ENCODE peak calls at places on chromosome 4, in four cellular contexts. X, A, E and N are unnamed samples.

GRCh38 chr4:5888222-5888701 is 4.6 kb downstream of the CRMP1 start:
- DNase-seq in E (no peak), X (peak; percentile 71), A (peak; percentile 89), N (no peak)

GRCh38 chr4:26204249-26204825 is 116.5 kb upstream of the RBPJ start:
- DNase-seq in A (no peak), E (no peak), X (no peak), N (no peak)

GRCh38 chr4:147368948-147369347 is 111.9 kb upstream of the EDNRA start:
- DNase-seq in A (no peak), X (no peak), E (no peak), N (no peak)

GRCh38 chr4:76607266-76607799 is 172.3 kb downstream of the SHROOM3 start:
- DNase-seq in E (no peak), A (no peak), X (peak; percentile 42), N (no peak)

GRCh38 chr4:159484049-159484448 is 381.2 kb downstream of the RAPGEF2 start:
- DNase-seq in A (no peak), X (no peak), E (no peak), N (no peak)

GRCh38 chr4:70940134-70940533 is 38.0 kb downstream of the MOB1B start:
- DNase-seq in E (no peak), X (no peak), A (peak; percentile 35), N (no peak)

GRCh38 chr4:147355849-147356248 is 125.0 kb upstream of the EDNRA start:
- DNase-seq in X (no peak), E (no peak), A (no peak), N (no peak)

GRCh38 chr4:138507527-138507926 is 265.4 kb upstream of the SLC7A11 start:
- DNase-seq in X (no peak), E (no peak), A (no peak), N (no peak)

GRCh38 chr4:24956763-24957162 is 43.9 kb upstream of the CCDC149 start:
- DNase-seq in E (no peak), X (no peak), A (no peak), N (no peak)

GRCh38 chr4:139973015-139973414 is 181.0 kb downstream of the MAML3 start:
- DNase-seq in A (no peak), X (no peak), E (no peak), N (no peak)

GRCh38 chr4:113468165-113469022 is 293.1 kb downstream of the CAMK2D start:
- DNase-seq in A (peak; percentile 96), E (peak; percentile 86), X (peak; percentile 38), N (peak; percentile 69)

GRCh38 chr4:180798016-180798574 is 1445.1 kb upstream of the TENM3 start:
- DNase-seq in X (no peak), E (no peak), A (no peak), N (no peak)

GRCh38 chr4:139560396-139561084 is 4.5 kb upstream of the SETD7 start:
- DNase-seq in X (no peak), A (peak; percentile 75), E (no peak), N (no peak)

GRCh38 chr4:70630162-70630561 is 1.6 kb downstream of the ENAM start:
- DNase-seq in X (no peak), E (no peak), A (no peak), N (no peak)

GRCh38 chr4:158722291-158722916 is 792 bp downstream of the PPID start:
- DNase-seq in A (peak; percentile 73), E (no peak), X (peak; percentile 23), N (no peak)

GRCh38 chr4:10344824-10345223 is 112.4 kb downstream of the ZNF518B start:
- DNase-seq in A (no peak), X (no peak), E (no peak), N (no peak)

GRCh38 chr4:8305851-8306361 is 36.4 kb downstream of the HTRA3 start:
- DNase-seq in A (no peak), X (no peak), E (peak; percentile 68), N (peak; percentile 62)

GRCh38 chr4:101199507-101200285 is 147.6 kb downstream of the PPP3CA start:
- DNase-seq in X (no peak), E (no peak), A (no peak), N (no peak)

GRCh38 chr4:31657859-31658258 is 937.7 kb downstream of the PCDH7 start:
- DNase-seq in A (no peak), E (no peak), X (no peak), N (no peak)

GRCh38 chr4:147398556-147398955 is 82.3 kb upstream of the EDNRA start:
- DNase-seq in A (no peak), E (no peak), X (no peak), N (no peak)

GRCh38 chr4:88818650-88819470 is 121.2 kb upstream of the NAP1L5 start:
- DNase-seq in A (peak; percentile 70), E (no peak), X (peak; percentile 24), N (no peak)

GRCh38 chr4:184280591-184281071 is 63.0 kb upstream of the ENPP6 start:
- DNase-seq in A (no peak), X (no peak), E (no peak), N (no peak)

GRCh38 chr4:177119693-177120092 is 190.0 kb upstream of the NEIL3 start:
- DNase-seq in A (no peak), E (no peak), X (no peak), N (no peak)

GRCh38 chr4:147117400-147117799 is 171.7 kb upstream of the TTC29 start:
- DNase-seq in X (no peak), E (no peak), A (peak; percentile 89), N (no peak)

DNA sequence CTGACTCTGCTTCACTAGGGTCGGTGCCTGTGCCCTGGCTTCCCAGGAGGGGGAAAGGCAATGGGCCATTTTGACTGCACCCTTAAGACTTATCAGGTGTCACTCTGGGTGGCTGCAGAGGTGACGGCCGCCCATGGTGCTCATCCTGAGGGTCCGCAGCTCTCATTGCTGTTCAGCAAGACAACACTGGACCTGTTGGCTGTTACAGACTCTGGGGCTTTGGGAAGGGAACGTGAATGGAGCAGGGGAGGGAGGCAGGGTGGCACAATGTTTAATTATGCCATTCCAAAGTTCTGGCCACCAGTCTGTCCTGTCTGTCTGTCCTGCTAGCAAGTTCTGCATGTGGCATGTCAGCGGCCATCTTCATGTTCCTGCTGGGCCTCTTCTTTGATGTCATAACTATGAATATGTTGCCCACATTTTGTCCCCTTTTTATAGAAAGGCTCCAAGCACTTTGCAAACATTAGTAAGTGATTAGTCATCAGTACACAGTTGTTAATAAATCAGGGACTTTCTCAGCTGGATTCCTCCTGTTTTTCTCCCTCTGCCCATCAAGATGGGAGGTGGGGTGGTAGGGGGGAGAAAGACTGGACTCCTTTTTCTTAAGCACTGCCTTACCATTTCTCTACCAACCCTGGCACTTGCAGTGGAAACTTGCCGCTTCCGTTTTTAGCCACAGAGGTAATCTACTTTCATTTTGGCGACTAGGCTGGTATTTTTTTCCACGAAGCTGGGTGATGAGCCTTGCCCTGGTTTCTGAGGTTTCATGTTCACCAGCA is 88.7 kb upstream of the TRIM2 start:
- DNase-seq in A (no peak), E (no peak), X (no peak), N (no peak)
- H3K4me1 ChIP-seq in A (no peaks in the 10 kb centered on the region), E (peaks cover 4% of the 10 kb centered on the region), X (no peaks in the 10 kb centered on the region), N (no peaks in the 10 kb centered on the region)

DNA sequence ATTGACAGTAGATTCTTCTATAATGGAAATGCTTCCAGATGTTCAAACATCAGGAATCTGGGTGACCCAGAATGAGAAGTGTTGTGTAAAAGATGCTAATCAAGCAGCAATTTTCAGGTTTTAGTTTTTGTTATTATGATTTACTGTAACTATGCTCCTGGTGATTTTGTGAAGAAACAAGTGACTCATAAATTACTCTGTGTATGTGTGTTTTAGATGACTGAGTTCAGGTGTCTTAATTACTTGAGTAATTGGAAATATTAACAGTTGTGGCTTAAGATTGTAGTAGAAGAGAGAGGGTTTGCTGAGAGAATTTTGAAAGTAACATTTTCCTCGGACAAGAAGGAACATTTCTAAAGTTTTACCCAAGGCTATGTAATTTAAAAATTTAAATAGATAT is 25.2 kb upstream of the TNIP3 start:
- DNase-seq in A (no peak), X (no peak), E (no peak), N (no peak)
- H3K27ac ChIP-seq in A (no peak overlapping the region), X (no peak overlapping the region), E (no peak overlapping the region), N (no peak overlapping the region)

GRCh38 chr4:54062392-54062791 is 2.0 kb downstream of the CHIC2 start:
- DNase-seq in A (no peak), X (no peak), E (no peak), N (no peak)

GRCh38 chr4:54063737-54064316 is 578 bp downstream of the CHIC2 start:
- DNase-seq in X (peak; percentile 15), E (peak; percentile 88), A (peak; percentile 62), N (peak; percentile 74)

GRCh38 chr4:54061067-54061466 is 3.3 kb downstream of the CHIC2 start:
- DNase-seq in E (no peak), A (no peak), X (no peak), N (no peak)

GRCh38 chr4:54063224-54063623 is 1.2 kb downstream of the CHIC2 start:
- DNase-seq in X (no peak), E (no peak), A (no peak), N (no peak)

GRCh38 chr4:54061873-54062272 is 2.5 kb downstream of the CHIC2 start:
- DNase-seq in A (no peak), E (no peak), X (no peak), N (no peak)
- H3K4me1 ChIP-seq in A (peaks cover 6% of the 10 kb centered on the region), E (peaks cover 12% of the 10 kb centered on the region), X (peaks cover 4% of the 10 kb centered on the region), N (peaks cover 65% of the 10 kb centered on the region)

DNA sequence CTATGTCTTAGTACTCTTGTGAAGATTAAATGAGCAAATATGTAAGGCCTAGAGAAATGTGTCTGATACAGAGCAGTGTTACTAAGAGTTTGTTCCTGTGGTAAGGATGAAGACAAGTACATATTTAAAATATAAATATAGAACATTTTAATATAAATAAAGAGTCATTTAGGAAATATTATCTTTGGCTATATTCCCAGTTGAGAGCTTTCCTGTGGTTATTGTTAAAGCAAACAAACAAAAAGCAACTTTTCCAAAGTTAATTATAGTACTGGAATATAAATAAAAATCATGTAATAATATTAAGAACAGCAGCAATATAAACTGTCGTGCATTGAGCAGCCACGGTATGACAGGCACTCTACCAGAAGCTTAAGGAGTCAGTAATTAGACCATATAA is 472.5 kb downstream of the INPP4B start:
- DNase-seq in A (no peak), X (no peak), E (no peak), N (no peak)
- H3K27ac ChIP-seq in A (no peak overlapping the region), X (no peak overlapping the region), E (no peak overlapping the region), N (no peak overlapping the region)

DNA sequence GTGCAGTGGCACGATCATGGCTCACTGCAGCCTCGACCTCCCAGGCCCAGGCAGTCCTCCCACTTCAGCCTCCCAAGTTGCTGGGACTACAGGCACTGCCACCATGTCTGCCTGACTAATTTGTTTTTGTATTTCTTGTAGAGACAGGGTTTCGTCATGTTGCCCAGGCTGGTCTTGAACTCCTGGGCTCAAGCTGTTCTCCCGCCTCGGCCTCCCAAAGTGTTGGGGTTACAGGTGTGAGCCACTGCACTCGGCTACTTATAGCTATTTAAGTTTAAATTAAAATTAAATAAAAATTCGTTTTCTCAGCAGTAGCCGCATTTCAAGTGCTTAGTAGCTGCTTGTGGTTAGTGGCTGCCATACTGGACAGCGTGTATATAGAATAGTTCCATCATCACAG is 3.5 kb downstream of the SMAD1 start:
- DNase-seq in X (no peak), E (no peak), A (no peak), N (no peak)
- H3K4me1 ChIP-seq in X (peaks cover 9% of the 10 kb centered on the region), E (peaks cover 11% of the 10 kb centered on the region), A (peaks cover 1% of the 10 kb centered on the region), N (peaks cover 25% of the 10 kb centered on the region)

DNA sequence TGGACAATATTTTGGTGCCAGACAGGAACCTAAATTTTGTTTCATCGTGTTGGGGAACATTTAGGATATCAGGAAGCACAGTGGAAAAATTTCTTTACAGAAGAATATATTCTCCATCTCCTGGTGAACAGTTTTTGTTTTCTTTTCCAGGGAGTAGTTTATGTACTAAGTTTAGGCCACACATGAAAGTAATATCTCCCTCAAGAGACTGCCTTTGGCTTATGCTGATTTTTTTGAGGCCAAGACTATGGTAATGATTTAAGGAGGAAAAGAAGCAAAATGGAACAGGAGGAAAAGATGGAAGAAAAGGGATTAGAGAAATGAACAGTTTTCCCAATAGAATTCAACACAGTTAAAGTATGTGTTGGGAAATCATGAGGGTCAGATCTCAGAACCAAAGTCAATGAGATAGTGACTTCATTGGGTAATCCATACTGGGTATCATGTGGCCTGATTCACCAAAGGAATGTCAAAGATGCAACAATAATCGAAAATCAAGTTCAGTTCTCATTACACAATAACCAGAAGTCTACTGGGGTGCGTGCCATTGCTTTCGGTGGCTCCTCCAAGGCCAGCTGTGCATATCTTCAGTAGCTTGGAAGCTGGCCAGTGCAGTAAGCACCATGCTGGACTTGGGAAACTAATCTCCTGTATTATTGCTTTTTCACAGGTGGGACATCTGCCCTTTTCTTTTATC is 234.8 kb downstream of the COL25A1 start:
- DNase-seq in A (no peak), X (no peak), E (no peak), N (no peak)
- H3K27ac ChIP-seq in A (no peak overlapping the region), X (no peak overlapping the region), E (no peak overlapping the region), N (no peak overlapping the region)